ENCODE peak calls at places on chromosomes 2 and 18, in ten cellular contexts. B is uterus, W is adrenal gland, Q is H54, E is lower leg skin, X is transverse colon, S is Peyer's patch, O is sigmoid colon, I is spleen, J is H1. C is an unnamed sample.
A peak's percentile ranks its signal among the peaks of the same experiment; 100 is the strongest.

GRCh38 chr18:21134895-21135294 is 23.3 kb upstream of the ROCK1 start:
- DNase-seq in B (no peak), W (no peak), Q (no peak), E (no peak), X (no peak), S (no peak), O (no peak), I (no peak), J (no peak), C (no peak)

GRCh38 chr2:12244070-12244469 is 472.7 kb upstream of the TRIB2 start:
- DNase-seq in B (no peak), W (no peak), Q (no peak), E (no peak), X (no peak), S (no peak), O (no peak), I (no peak), J (no peak), C (no peak)

GRCh38 chr2:15555839-15556238 is 5.3 kb downstream of the NBAS start:
- DNase-seq in B (no peak), W (no peak), Q (no peak), E (no peak), X (no peak), S (no peak), O (no peak), I (no peak), J (no peak), C (no peak)

GRCh38 chr2:45067859-45068642 is 58.8 kb upstream of the SIX2 start:
- DNase-seq in B (no peak), W (peak; percentile 14), Q (no peak), E (no peak), X (no peak), S (no peak), O (no peak), I (no peak), J (no peak), C (no peak)

GRCh38 chr2:26533661-26534060 is 55.7 kb upstream of the OTOF start:
- DNase-seq in B (no peak), W (no peak), Q (no peak), E (no peak), X (no peak), S (no peak), O (peak; percentile 28), I (peak; percentile 39), J (no peak), C (no peak)

GRCh38 chr18:61474918-61475317 is 141.7 kb downstream of the CDH20 start:
- DNase-seq in B (no peak), W (no peak), Q (no peak), E (no peak), X (no peak), S (no peak), O (no peak), I (no peak), J (no peak), C (no peak)

GRCh38 chr2:134869941-134870736 is 31.7 kb downstream of the ACMSD start:
- DNase-seq in B (no peak), W (no peak), Q (no peak), E (no peak), X (no peak), S (no peak), O (no peak), I (no peak), J (no peak), C (no peak)

GRCh38 chr18:36636237-36636792 is 192.5 kb downstream of the TPGS2 start:
- DNase-seq in B (no peak), W (no peak), Q (no peak), E (no peak), X (no peak), S (no peak), O (no peak), I (no peak), J (no peak), C (no peak)

GRCh38 chr18:3814840-3815239 is 364.9 kb downstream of the TGIF1 start:
- DNase-seq in B (no peak), W (no peak), Q (no peak), E (no peak), X (no peak), S (no peak), O (no peak), I (no peak), J (no peak), C (no peak)

GRCh38 chr2:121561617-121562268 is 31.1 kb downstream of the RNU4ATAC start:
- DNase-seq in B (no peak), W (peak; percentile 36), Q (peak; percentile 18), E (no peak), X (no peak), S (no peak), O (no peak), I (no peak), J (no peak), C (peak; percentile 43)

GRCh38 chr2:48306409-48307284 is 223.3 kb upstream of the STON1 start:
- DNase-seq in B (no peak), W (no peak), Q (no peak), E (no peak), X (no peak), S (no peak), O (no peak), I (no peak), J (no peak), C (no peak)

GRCh38 chr2:191049728-191050639 is 36.0 kb upstream of the STAT1 start:
- DNase-seq in B (no peak), W (no peak), Q (no peak), E (no peak), X (no peak), S (no peak), O (peak; percentile 76), I (no peak), J (no peak), C (no peak)

DNA sequence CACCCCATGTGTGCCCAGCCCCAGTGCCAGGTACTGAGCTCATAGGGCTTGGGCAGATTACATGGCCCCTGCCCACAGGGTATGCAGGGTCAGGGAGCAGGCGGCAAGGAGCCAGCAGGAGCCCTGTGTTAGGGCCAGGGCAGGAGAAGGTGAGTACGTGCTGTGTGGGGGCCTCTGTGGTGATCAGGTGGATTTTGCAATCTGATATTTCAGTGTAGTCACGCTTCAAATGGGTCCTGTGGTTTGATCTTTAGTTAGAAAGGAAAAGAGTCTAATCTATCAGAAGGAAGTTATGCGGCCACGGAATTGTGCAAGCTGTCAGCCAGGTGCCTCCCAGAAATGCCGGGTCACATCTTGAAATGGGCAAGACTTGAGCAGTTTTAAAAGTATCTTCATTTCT is 13.9 kb downstream of the UBE2F start:
- DNase-seq in B (no peak), W (no peak), Q (no peak), E (peak; percentile 25), X (no peak), S (peak; percentile 24), O (no peak), I (no peak), J (no peak), C (no peak)
- TF ChIP-seq POLR2A in B (no peak), W (no peak), Q (no peak), E (no peak), X (no peak), S (no peak), O (no peak), I (no peak), J (no peak), C (no peak)

DNA sequence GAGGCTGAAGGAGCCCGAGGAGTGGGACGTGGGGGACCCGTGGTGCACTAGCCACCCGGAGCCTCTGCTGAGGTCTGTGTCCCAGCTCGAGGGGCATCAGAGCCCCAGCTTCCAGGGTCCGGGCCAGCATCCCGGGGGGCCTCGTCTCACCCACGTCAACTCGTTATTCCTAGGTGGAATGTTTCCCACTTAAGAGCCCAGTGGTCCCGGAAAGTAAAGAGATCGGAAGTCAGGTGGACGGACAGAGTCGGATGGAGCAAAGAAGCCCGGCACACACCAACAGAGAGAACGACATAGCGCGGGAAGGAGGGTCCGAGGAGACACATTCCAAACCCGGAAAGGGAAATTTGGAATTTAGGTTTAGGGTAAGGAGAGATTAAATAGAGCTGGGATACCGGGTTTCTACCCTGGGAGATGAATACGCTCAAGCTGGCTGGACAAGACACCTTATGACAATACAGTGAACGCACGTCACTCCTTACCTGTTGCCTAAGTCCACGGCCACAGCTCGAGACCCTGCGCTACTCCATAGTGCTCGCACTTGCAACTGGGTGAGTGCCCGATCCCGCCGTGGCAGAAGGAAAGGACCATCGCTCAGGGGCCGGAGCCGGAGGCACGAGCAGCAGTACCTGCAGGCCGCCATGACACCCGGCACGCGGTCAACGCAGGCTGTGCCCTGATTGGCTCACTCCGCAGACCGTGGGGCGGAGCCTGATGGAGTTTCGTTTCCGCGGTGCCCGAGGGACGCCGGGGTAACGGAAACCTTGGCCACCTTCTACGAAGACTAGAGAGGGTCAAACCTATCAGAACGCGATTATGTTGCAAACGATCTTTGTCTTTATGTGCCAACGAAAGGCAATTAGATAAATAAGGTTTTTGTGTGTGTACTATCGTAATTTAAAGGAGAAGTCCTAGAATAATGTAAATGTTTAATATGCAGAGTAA is at the start of gene PNPT1:
- DNase-seq in B (peak; percentile 88), W (peak; percentile 94), Q (peak; percentile 97), E (peak; percentile 98), X (peak; percentile 94), S (peak; percentile 97), O (peak; percentile 95), I (peak; percentile 98), J (peak; percentile 76), C (peak; percentile 97)
- TF ChIP-seq POLR2A in B (peak; percentile 41), W (peak; percentile 33), Q (peak; percentile 84), E (no peak), X (peak; percentile 57), S (no peak), O (no peak), I (no peak), J (peak; percentile 83), C (no peak)

GRCh38 chr2:207253946-207254345 is 88.2 kb upstream of the KLF7 start:
- DNase-seq in B (no peak), W (no peak), Q (peak; percentile 47), E (no peak), X (no peak), S (no peak), O (no peak), I (no peak), J (no peak), C (no peak)
- TF ChIP-seq POLR2A in B (no peak), W (no peak), Q (no peak), E (no peak), X (no peak), S (no peak), O (no peak), I (no peak), J (no peak), C (no peak)

DNA sequence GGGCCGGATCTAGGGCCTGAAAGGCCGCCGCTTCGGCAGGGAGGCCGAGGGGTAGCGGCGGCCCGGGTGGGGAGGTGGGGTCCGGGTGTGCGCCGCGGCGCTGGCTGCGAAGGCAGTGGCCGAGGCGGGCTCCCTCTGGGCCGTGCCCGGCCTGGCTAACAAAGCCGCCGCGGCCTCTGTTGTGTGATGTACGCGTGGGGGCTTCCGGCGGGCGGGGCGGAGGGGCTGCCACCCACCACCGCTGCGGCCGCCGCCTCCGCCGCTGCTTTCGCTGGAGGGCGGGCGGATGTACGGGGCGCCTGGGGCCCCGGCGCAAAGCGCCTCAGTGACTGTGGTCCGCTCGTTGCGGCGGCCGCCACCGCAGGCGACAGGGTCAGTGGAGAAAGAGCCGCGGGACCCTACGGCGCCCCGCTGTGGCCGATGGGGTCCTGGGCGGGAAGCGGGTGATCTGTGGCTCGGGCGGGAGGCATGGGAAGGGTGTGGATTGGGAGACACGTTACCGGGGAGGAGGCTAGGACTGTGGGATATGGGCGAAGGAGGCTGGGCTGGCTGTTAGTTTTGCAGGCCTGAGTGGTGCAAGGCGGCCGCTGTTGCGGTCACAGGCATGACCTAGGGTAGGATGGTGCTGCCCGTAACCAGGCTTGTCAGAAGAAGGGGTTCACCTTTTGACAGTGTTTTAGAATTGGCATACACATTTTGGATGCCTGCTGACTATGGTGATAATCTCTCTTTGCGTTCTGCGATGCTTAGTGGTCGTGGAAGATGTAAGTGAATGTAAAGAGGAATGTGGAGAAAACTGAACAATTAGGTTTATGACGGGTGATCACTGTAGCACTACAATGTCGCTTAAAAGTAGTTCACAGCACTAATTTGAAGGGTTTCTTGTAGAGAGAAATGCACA is 662 bp downstream of the BZW1 start:
- DNase-seq in B (peak; percentile 54), W (peak; percentile 85), Q (peak; percentile 24), E (peak; percentile 93), X (peak; percentile 88), S (peak; percentile 88), O (peak; percentile 88), I (peak; percentile 95), J (no peak), C (peak; percentile 80)
- TF ChIP-seq POLR2A in B (no peak), W (peak; percentile 9), Q (peak; percentile 15), E (no peak), X (no peak), S (no peak), O (no peak), I (no peak), J (no peak), C (no peak)